ENCODE peak calls at places on chromosomes 1 and 21, in five cellular contexts. One of them, this sample, is unnamed.

GRCh38 chr1:172054172-172054571 is 212.9 kb downstream of the DNM3 start:
- DNase-seq in transverse colon: no peak
- DNase-seq in HCT116: no peak
- DNase-seq in HepG2: no peak
- DNase-seq in GM23338: no peak
- DNase-seq in this sample: no peak

GRCh38 chr1:166304131-166304530 is 137.3 kb upstream of the FAM78B start:
- DNase-seq in transverse colon: no peak
- DNase-seq in HCT116: no peak
- DNase-seq in HepG2: no peak
- DNase-seq in GM23338: no peak
- DNase-seq in this sample: no peak

GRCh38 chr21:45768011-45768740 is 124.7 kb downstream of the PCBP3 start:
- DNase-seq in transverse colon: no peak
- DNase-seq in HCT116: no peak
- DNase-seq in HepG2: no peak
- DNase-seq in GM23338: no peak
- DNase-seq in this sample: no peak

GRCh38 chr1:187877220-187877619 is 1048.5 kb downstream of the PLA2G4A start:
- DNase-seq in transverse colon: no peak
- DNase-seq in HCT116: no peak
- DNase-seq in HepG2: no peak
- DNase-seq in GM23338: no peak
- DNase-seq in this sample: no peak

GRCh38 chr1:11918779-11919519 is 7.3 kb downstream of the KIAA2013 start:
- DNase-seq in transverse colon: no peak
- DNase-seq in HCT116: no peak
- DNase-seq in HepG2: no peak
- DNase-seq in GM23338: no peak
- DNase-seq in this sample: no peak

GRCh38 chr1:205537386-205538018 is 33.0 kb downstream of the CDK18 start:
- DNase-seq in transverse colon: peak
- DNase-seq in HCT116: no peak
- DNase-seq in HepG2: no peak
- DNase-seq in GM23338: no peak
- DNase-seq in this sample: no peak

GRCh38 chr1:47972864-47973437 is 24.2 kb downstream of the TRABD2B start:
- DNase-seq in transverse colon: no peak
- DNase-seq in HCT116: no peak
- DNase-seq in HepG2: no peak
- DNase-seq in GM23338: no peak
- DNase-seq in this sample: no peak

GRCh38 chr1:33146038-33146437 is 35.8 kb downstream of the TRIM62 start:
- DNase-seq in transverse colon: no peak
- DNase-seq in HCT116: no peak
- DNase-seq in HepG2: no peak
- DNase-seq in GM23338: no peak
- DNase-seq in this sample: no peak

GRCh38 chr1:28370220-28371010 is 875 bp downstream of the PHACTR4 start:
- DNase-seq in transverse colon: peak
- DNase-seq in HCT116: no peak
- DNase-seq in HepG2: no peak
- DNase-seq in GM23338: peak
- DNase-seq in this sample: no peak

GRCh38 chr1:187854457-187854856 is 1025.7 kb downstream of the PLA2G4A start:
- DNase-seq in transverse colon: no peak
- DNase-seq in HCT116: no peak
- DNase-seq in HepG2: no peak
- DNase-seq in GM23338: peak
- DNase-seq in this sample: no peak

GRCh38 chr1:77416692-77417450 is 135.1 kb downstream of the AK5 start:
- DNase-seq in transverse colon: no peak
- DNase-seq in HCT116: peak
- DNase-seq in HepG2: peak
- DNase-seq in GM23338: peak
- DNase-seq in this sample: no peak

GRCh38 chr1:118739421-118739930 is 248.7 kb downstream of the TBX15 start:
- DNase-seq in transverse colon: no peak
- DNase-seq in HCT116: no peak
- DNase-seq in HepG2: no peak
- DNase-seq in GM23338: peak
- DNase-seq in this sample: no peak

GRCh38 chr1:150389650-150390049 is 25.7 kb downstream of the RPRD2 start:
- DNase-seq in transverse colon: no peak
- DNase-seq in HCT116: no peak
- DNase-seq in HepG2: peak
- DNase-seq in GM23338: no peak
- DNase-seq in this sample: no peak

GRCh38 chr1:98048234-98048633 is 127.4 kb upstream of the DPYD start:
- DNase-seq in transverse colon: peak
- DNase-seq in HCT116: no peak
- DNase-seq in HepG2: peak
- DNase-seq in GM23338: peak
- DNase-seq in this sample: no peak

GRCh38 chr1:26541816-26542711 is 12.5 kb downstream of the RPS6KA1 start:
- DNase-seq in transverse colon: peak
- DNase-seq in HCT116: no peak
- DNase-seq in HepG2: peak
- DNase-seq in GM23338: peak
- DNase-seq in this sample: no peak

GRCh38 chr1:44044071-44044801 is 13.0 kb upstream of the SLC6A9 start:
- DNase-seq in transverse colon: no peak
- DNase-seq in HCT116: no peak
- DNase-seq in HepG2: peak
- DNase-seq in GM23338: no peak
- DNase-seq in this sample: no peak

GRCh38 chr1:41643422-41643821 is 158.9 kb upstream of the EDN2 start:
- DNase-seq in transverse colon: peak
- DNase-seq in HCT116: no peak
- DNase-seq in HepG2: no peak
- DNase-seq in GM23338: no peak
- DNase-seq in this sample: no peak

GRCh38 chr1:30877205-30877912 is 31.2 kb downstream of the SDC3 start:
- DNase-seq in transverse colon: peak
- DNase-seq in HCT116: no peak
- DNase-seq in HepG2: no peak
- DNase-seq in GM23338: peak
- DNase-seq in this sample: no peak

GRCh38 chr1:160954158-160955104 is at the start of gene ITLN2:
- DNase-seq in transverse colon: peak
- DNase-seq in HCT116: peak
- DNase-seq in HepG2: peak
- DNase-seq in GM23338: peak
- DNase-seq in this sample: peak

GRCh38 chr1:184359909-184360308 is 26.9 kb upstream of the C1orf21 start:
- DNase-seq in transverse colon: no peak
- DNase-seq in HCT116: no peak
- DNase-seq in HepG2: no peak
- DNase-seq in GM23338: no peak
- DNase-seq in this sample: no peak

GRCh38 chr1:222794656-222795474 is 20.0 kb upstream of the DISP1 start:
- DNase-seq in transverse colon: no peak
- DNase-seq in HCT116: no peak
- DNase-seq in HepG2: no peak
- DNase-seq in GM23338: no peak
- DNase-seq in this sample: no peak

GRCh38 chr1:224637510-224637909 is 21.4 kb downstream of the CNIH3 start:
- DNase-seq in transverse colon: no peak
- DNase-seq in HCT116: no peak
- DNase-seq in HepG2: no peak
- DNase-seq in GM23338: peak
- DNase-seq in this sample: no peak

GRCh38 chr1:232084584-232085223 is 458.1 kb downstream of the DISC1 start:
- DNase-seq in transverse colon: no peak
- DNase-seq in HCT116: no peak
- DNase-seq in HepG2: no peak
- DNase-seq in GM23338: peak
- DNase-seq in this sample: no peak

GRCh38 chr1:236350308-236350707 is 43.8 kb upstream of the EDARADD start:
- DNase-seq in transverse colon: no peak
- DNase-seq in HCT116: no peak
- DNase-seq in HepG2: no peak
- DNase-seq in GM23338: no peak
- DNase-seq in this sample: no peak

GRCh38 chr1:236354330-236355147 is 39.5 kb upstream of the EDARADD start:
- DNase-seq in transverse colon: no peak
- DNase-seq in HCT116: no peak
- DNase-seq in HepG2: no peak
- DNase-seq in GM23338: no peak
- DNase-seq in this sample: no peak

GRCh38 chr1:236356141-236356540 is 37.9 kb upstream of the EDARADD start:
- DNase-seq in transverse colon: no peak
- DNase-seq in HCT116: no peak
- DNase-seq in HepG2: no peak
- DNase-seq in GM23338: no peak
- DNase-seq in this sample: no peak

GRCh38 chr1:236348071-236348470 is 46.0 kb upstream of the EDARADD start:
- DNase-seq in transverse colon: no peak
- DNase-seq in HCT116: no peak
- DNase-seq in HepG2: no peak
- DNase-seq in GM23338: peak
- DNase-seq in this sample: no peak

DNA sequence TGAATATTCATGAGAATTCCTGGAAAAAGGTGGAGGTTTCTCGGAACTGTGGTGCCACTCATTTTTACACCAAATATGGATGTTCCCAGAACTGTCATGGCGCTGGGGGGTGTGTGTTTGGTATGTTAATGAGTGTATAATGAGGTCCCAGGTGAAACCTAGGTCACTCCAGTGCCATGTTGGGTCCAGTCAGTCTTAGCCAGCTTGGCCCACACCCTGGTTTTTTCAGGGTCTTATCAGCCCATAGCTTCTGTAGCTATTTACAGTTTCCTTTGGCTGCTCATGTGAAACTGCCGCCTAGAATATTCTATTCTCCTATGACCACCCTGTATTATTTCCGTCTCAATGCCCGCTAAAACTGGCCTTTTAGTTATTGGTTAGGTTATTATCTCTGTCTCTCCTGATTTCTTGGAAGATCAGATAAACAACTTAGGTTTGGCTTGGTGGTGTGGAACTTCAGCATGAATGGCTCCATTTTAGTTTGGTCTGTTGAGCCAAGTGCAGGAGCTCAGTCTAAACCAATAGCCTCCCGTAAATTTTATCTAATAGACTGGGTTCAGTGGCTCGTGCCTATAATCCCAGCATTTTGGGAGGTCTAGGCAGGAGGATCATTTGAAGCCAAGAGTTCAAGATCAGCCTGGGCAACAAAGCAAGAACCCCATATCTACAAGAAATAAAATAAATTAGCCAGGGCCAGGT is 42.1 kb upstream of the EDARADD start:
- DNase-seq in transverse colon: no peak
- DNase-seq in HCT116: no peak
- DNase-seq in HepG2: no peak
- DNase-seq in GM23338: no peak
- DNase-seq in this sample: no peak
- TF ChIP-seq POLR2AphosphoS5 in transverse colon: no peak
- TF ChIP-seq POLR2AphosphoS5 in HCT116: no peak
- TF ChIP-seq POLR2AphosphoS5 in HepG2: no peak
- TF ChIP-seq POLR2AphosphoS5 in GM23338: no peak
- TF ChIP-seq POLR2AphosphoS5 in this sample: no peak

GRCh38 chr1:114153621-114154145 is at the start of gene SYT6:
- DNase-seq in transverse colon: no peak
- DNase-seq in HCT116: no peak
- DNase-seq in HepG2: no peak
- DNase-seq in GM23338: peak
- DNase-seq in this sample: no peak
- H3K4me3 ChIP-seq in transverse colon: peak
- H3K4me3 ChIP-seq in HCT116: no peak
- H3K4me3 ChIP-seq in HepG2: no peak
- H3K4me3 ChIP-seq in GM23338: peak
- H3K4me3 ChIP-seq in this sample: no peak

DNA sequence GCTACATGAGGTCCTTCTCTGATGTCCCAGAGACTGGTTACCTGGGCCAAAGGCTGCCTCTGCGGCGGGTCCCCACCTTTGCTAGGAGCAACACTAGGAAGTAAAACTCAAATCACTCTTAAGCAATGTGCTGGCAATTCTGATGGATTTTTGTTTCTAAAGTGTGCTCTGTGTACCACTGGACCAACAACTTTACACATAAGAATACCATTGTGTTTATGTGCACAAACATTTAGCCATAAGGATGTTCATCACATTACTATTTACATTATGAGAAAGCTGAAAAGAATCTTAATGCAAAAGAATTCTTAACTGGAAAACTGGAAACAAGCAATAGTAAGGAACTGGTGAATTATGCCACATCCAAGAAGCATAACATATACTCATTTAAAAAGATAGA is 38.6 kb downstream of the SSBP3 start:
- DNase-seq in transverse colon: no peak
- DNase-seq in HCT116: no peak
- DNase-seq in HepG2: no peak
- DNase-seq in GM23338: no peak
- DNase-seq in this sample: no peak
- TF ChIP-seq POLR2AphosphoS5 in transverse colon: no peak
- TF ChIP-seq POLR2AphosphoS5 in HCT116: no peak
- TF ChIP-seq POLR2AphosphoS5 in HepG2: no peak
- TF ChIP-seq POLR2AphosphoS5 in GM23338: no peak
- TF ChIP-seq POLR2AphosphoS5 in this sample: no peak

DNA sequence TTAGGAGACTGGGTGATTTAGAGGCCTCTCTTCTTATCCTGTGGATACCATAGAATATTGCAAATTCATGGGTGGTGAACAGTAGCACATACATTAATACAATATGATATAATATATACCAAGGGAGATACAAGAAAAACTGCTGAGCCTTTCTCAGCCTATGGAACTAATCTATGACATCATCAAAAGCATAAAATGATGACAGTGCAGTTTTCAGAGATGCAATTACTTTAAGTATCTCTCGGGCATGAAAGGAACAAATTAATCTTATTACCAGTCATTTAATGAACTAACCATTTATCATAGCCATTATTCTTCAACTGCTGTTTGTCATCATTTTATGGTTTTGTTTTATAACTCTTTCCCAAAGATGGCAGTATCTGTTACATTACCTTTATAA is 3.5 kb downstream of the CHODL start:
- DNase-seq in transverse colon: no peak
- DNase-seq in HCT116: no peak
- DNase-seq in HepG2: no peak
- DNase-seq in GM23338: no peak
- DNase-seq in this sample: no peak
- H3K4me3 ChIP-seq in transverse colon: no peak
- H3K4me3 ChIP-seq in HCT116: no peak
- H3K4me3 ChIP-seq in HepG2: no peak
- H3K4me3 ChIP-seq in GM23338: no peak
- H3K4me3 ChIP-seq in this sample: no peak

GRCh38 chr1:200888349-200888838 is 6.3 kb upstream of the INAVA start:
- DNase-seq in transverse colon: peak
- DNase-seq in HCT116: no peak
- DNase-seq in HepG2: peak
- DNase-seq in GM23338: peak
- DNase-seq in this sample: no peak
- TF ChIP-seq POLR2AphosphoS5 in transverse colon: no peak
- TF ChIP-seq POLR2AphosphoS5 in HCT116: no peak
- TF ChIP-seq POLR2AphosphoS5 in HepG2: no peak
- TF ChIP-seq POLR2AphosphoS5 in GM23338: no peak
- TF ChIP-seq POLR2AphosphoS5 in this sample: no peak

This sample was measured in Panc1.